ENCODE peak calls at places on chromosome 6, in four cellular contexts. S is neural crest cell, P is HCEC 1CT, W is AG09319. I is an unnamed sample.
A peak's percentile ranks its signal among the peaks of the same experiment; 100 is the strongest.

GRCh38 chr6:10412948-10413849 is 1.7 kb downstream of the TFAP2A start:
- DNase-seq in S (no peak), P (no peak), W (no peak), I (no peak)

GRCh38 chr6:89323461-89324098 is 8.5 kb upstream of the GABRR2 start:
- DNase-seq in S (no peak), P (peak; percentile 65), W (no peak), I (no peak)

GRCh38 chr6:138970856-138971425 is 17.1 kb downstream of the REPS1 start:
- DNase-seq in S (no peak), P (peak; percentile 97), W (peak; percentile 23), I (peak; percentile 88)

GRCh38 chr6:55794136-55794812 is 81.1 kb downstream of the BMP5 start:
- DNase-seq in S (no peak), P (peak; percentile 78), W (peak; percentile 65), I (no peak)

GRCh38 chr6:79601020-79601609 is 30.0 kb upstream of the SH3BGRL2 start:
- DNase-seq in S (no peak), P (peak; percentile 73), W (peak; percentile 23), I (no peak)

GRCh38 chr6:100382767-100383195 is 81.9 kb downstream of the SIM1 start:
- DNase-seq in S (no peak), P (no peak), W (no peak), I (no peak)

GRCh38 chr6:75933387-75933975 is 139.0 kb downstream of the IMPG1 start:
- DNase-seq in S (no peak), P (no peak), W (no peak), I (no peak)

GRCh38 chr6:12136905-12137304 is 124.8 kb downstream of the HIVEP1 start:
- DNase-seq in S (no peak), P (peak; percentile 64), W (no peak), I (no peak)

GRCh38 chr6:20367716-20368485 is 33.8 kb upstream of the E2F3 start:
- DNase-seq in S (no peak), P (peak; percentile 54), W (no peak), I (no peak)

GRCh38 chr6:90219168-90219985 is 77.3 kb downstream of the BACH2 start:
- DNase-seq in S (peak; percentile 39), P (peak; percentile 56), W (peak; percentile 79), I (no peak)

GRCh38 chr6:101011165-101011564 is 130.0 kb upstream of the ASCC3 start:
- DNase-seq in S (no peak), P (no peak), W (no peak), I (no peak)

GRCh38 chr6:157056275-157056674 is 267.0 kb downstream of the TMEM242 start:
- DNase-seq in S (no peak), P (no peak), W (no peak), I (no peak)

GRCh38 chr6:52384145-52384766 is 22.3 kb downstream of the PAQR8 start:
- DNase-seq in S (no peak), P (no peak), W (no peak), I (no peak)

GRCh38 chr6:73286752-73287151 is 23.8 kb upstream of the KHDC1 start:
- DNase-seq in S (no peak), P (no peak), W (no peak), I (no peak)

GRCh38 chr6:49892280-49892679 is 25.9 kb upstream of the CRISP1 start:
- DNase-seq in S (no peak), P (no peak), W (no peak), I (no peak)

GRCh38 chr6:89310929-89311328 is 4.2 kb downstream of the GABRR2 start:
- DNase-seq in S (no peak), P (peak; percentile 79), W (no peak), I (no peak)

GRCh38 chr6:15363523-15364400 is 117.9 kb downstream of the JARID2 start:
- DNase-seq in S (no peak), P (no peak), W (no peak), I (no peak)

GRCh38 chr6:170368544-170368943 is 62.0 kb downstream of the FAM120B start:
- DNase-seq in S (no peak), P (no peak), W (no peak), I (no peak)

GRCh38 chr6:100001915-100002388 is 7.9 kb upstream of the MCHR2 start:
- DNase-seq in S (peak; percentile 22), P (peak; percentile 73), W (peak; percentile 15), I (peak; percentile 14)

GRCh38 chr6:118495639-118496296 is 52.3 kb upstream of the PLN start:
- DNase-seq in S (no peak), P (peak; percentile 33), W (no peak), I (no peak)

GRCh38 chr6:28563420-28564095 is 37.9 kb downstream of the GPX5 start:
- DNase-seq in S (no peak), P (no peak), W (no peak), I (no peak)

GRCh38 chr6:89944826-89945407 is 50.6 kb downstream of the GJA10 start:
- DNase-seq in S (no peak), P (no peak), W (no peak), I (no peak)

GRCh38 chr6:110529355-110529754 is 52.9 kb upstream of the SLC22A16 start:
- DNase-seq in S (no peak), P (peak; percentile 90), W (no peak), I (peak; percentile 64)

GRCh38 chr6:23656257-23656731 is 469.7 kb upstream of the NRSN1 start:
- DNase-seq in S (no peak), P (no peak), W (no peak), I (no peak)

GRCh38 chr6:15077964-15078363 is 167.9 kb upstream of the JARID2 start:
- DNase-seq in S (no peak), P (no peak), W (no peak), I (no peak)

GRCh38 chr6:135212020-135212806 is 31.1 kb downstream of the MYB start:
- DNase-seq in S (no peak), P (peak; percentile 76), W (no peak), I (no peak)

GRCh38 chr6:109854541-109855308 is 123.4 kb upstream of the GPR6 start:
- DNase-seq in S (no peak), P (no peak), W (no peak), I (no peak)

GRCh38 chr6:4637691-4638433 is 138.3 kb upstream of the CDYL start:
- DNase-seq in S (no peak), P (peak; percentile 63), W (no peak), I (no peak)

GRCh38 chr6:123089223-123089622 is 93.2 kb downstream of the CLVS2 start:
- DNase-seq in S (no peak), P (no peak), W (no peak), I (no peak)

GRCh38 chr6:162123797-162124196 is 603.8 kb downstream of the PRKN start:
- DNase-seq in S (no peak), P (no peak), W (no peak), I (no peak)

GRCh38 chr6:106702451-106703110 is 73.2 kb downstream of the QRSL1 start:
- DNase-seq in S (no peak), P (no peak), W (no peak), I (no peak)